ENCODE peak calls at places on chromosomes 1 and 21, in six cellular contexts. M is IMR-90, F is HEK293T, Y is K562, R is GM12878, W is HepG2. T is an unnamed sample.

GRCh38 chr21:17491716-17492414 is 21.0 kb upstream of the CXADR start:
- DNase-seq in W (no peak), R (no peak), F (no peak), Y (no peak), M (peak; percentile 99), T (peak; percentile 7)

GRCh38 chr1:183234660-183235476 is 48.8 kb downstream of the LAMC2 start:
- DNase-seq in Y (peak; percentile 34), R (no peak), W (peak; percentile 21), F (peak; percentile 88), M (peak; percentile 98), T (peak; percentile 70)

GRCh38 chr21:35222021-35222420 is 172.9 kb upstream of the RUNX1 start:
- DNase-seq in Y (no peak), R (no peak), W (no peak), M (no peak), F (no peak), T (no peak)

GRCh38 chr1:170687625-170688024 is 23.7 kb downstream of the PRRX1 start:
- DNase-seq in F (no peak), M (no peak), R (no peak), W (no peak), Y (no peak), T (no peak)

GRCh38 chr1:2829846-2830615 is 28.5 kb upstream of the TTC34 start:
- DNase-seq in R (no peak), W (no peak), F (no peak), Y (no peak), M (no peak), T (no peak)

GRCh38 chr1:12567288-12567819 is 50.7 kb downstream of the DHRS3 start:
- DNase-seq in F (no peak), R (no peak), M (no peak), W (no peak), Y (no peak), T (no peak)

GRCh38 chr1:47812848-47813508 is 184.2 kb downstream of the TRABD2B start:
- DNase-seq in F (no peak), R (no peak), Y (no peak), W (no peak), M (no peak), T (no peak)

GRCh38 chr1:178593526-178593925 is 80.6 kb downstream of the TEX35 start:
- DNase-seq in F (no peak), M (no peak), R (no peak), Y (no peak), W (no peak), T (no peak)

GRCh38 chr1:17892225-17892624 is 137.1 kb downstream of the ACTL8 start:
- DNase-seq in F (no peak), R (no peak), W (no peak), M (no peak), Y (no peak), T (no peak)

GRCh38 chr21:19864456-19864855 is 1133.8 kb upstream of the NCAM2 start:
- DNase-seq in W (no peak), M (no peak), Y (no peak), R (no peak), F (no peak), T (no peak)

GRCh38 chr21:41011968-41012367 is 156.0 kb upstream of the BACE2 start:
- DNase-seq in R (no peak), M (no peak), Y (no peak), F (no peak), W (no peak), T (no peak)

GRCh38 chr1:228511014-228511413 is 23.8 kb downstream of the RNF187 start:
- DNase-seq in R (no peak), F (no peak), Y (no peak), M (no peak), W (no peak), T (no peak)

GRCh38 chr1:40799351-40799867 is 15.8 kb downstream of the KCNQ4 start:
- DNase-seq in R (no peak), W (no peak), Y (no peak), F (no peak), M (peak; percentile 32), T (no peak)

GRCh38 chr1:201245082-201245481 is 38.2 kb upstream of the PKP1 start:
- DNase-seq in M (no peak), F (no peak), Y (no peak), R (no peak), W (no peak), T (no peak)

GRCh38 chr1:234915923-234916675 is 212.5 kb downstream of the TOMM20 start:
- DNase-seq in M (no peak), Y (no peak), W (no peak), R (no peak), F (no peak), T (no peak)

GRCh38 chr1:235675152-235675890 is 25.7 kb upstream of the GNG4 start:
- DNase-seq in R (no peak), W (peak; percentile 39), M (peak; percentile 18), F (no peak), Y (no peak), T (no peak)

GRCh38 chr1:46133181-46133658 is 791 bp upstream of the PIK3R3 start:
- DNase-seq in W (no peak), M (no peak), R (no peak), F (no peak), Y (peak; percentile 91), T (peak; percentile 69)

GRCh38 chr1:231828182-231828920 is 201.8 kb downstream of the DISC1 start:
- DNase-seq in F (no peak), R (no peak), Y (no peak), W (peak; percentile 95), M (peak; percentile 95), T (peak; percentile 92)

GRCh38 chr1:116382321-116382720 is 9.3 kb downstream of the ATP1A1 start:
- DNase-seq in M (peak; percentile 11), F (no peak), R (no peak), Y (no peak), W (peak; percentile 22), T (no peak)

GRCh38 chr1:159173303-159173702 is 1.9 kb downstream of the CADM3 start:
- DNase-seq in R (no peak), F (no peak), M (no peak), W (no peak), Y (no peak), T (no peak)

GRCh38 chr1:67342002-67342890 is 34.6 kb downstream of the IL12RB2 start:
- DNase-seq in W (no peak), Y (no peak), F (no peak), R (peak; percentile 83), M (no peak), T (no peak)

GRCh38 chr1:175131100-175131499 is 61.5 kb downstream of the KIAA0040 start:
- DNase-seq in Y (no peak), W (no peak), R (no peak), M (no peak), F (no peak), T (no peak)
- TF ChIP-seq BHLHE40 in Y (no peak), W (no peak), R (no peak), M (no peak), F (no peak), T (no peak)

GRCh38 chr21:45279446-45280177 is 8.1 kb downstream of the POFUT2 start:
- DNase-seq in M (no peak), F (no peak), W (no peak), Y (no peak), R (no peak), T (no peak)
- TF ChIP-seq BHLHE40 in M (no peak), F (no peak), W (no peak), Y (no peak), R (no peak), T (no peak)

DNA sequence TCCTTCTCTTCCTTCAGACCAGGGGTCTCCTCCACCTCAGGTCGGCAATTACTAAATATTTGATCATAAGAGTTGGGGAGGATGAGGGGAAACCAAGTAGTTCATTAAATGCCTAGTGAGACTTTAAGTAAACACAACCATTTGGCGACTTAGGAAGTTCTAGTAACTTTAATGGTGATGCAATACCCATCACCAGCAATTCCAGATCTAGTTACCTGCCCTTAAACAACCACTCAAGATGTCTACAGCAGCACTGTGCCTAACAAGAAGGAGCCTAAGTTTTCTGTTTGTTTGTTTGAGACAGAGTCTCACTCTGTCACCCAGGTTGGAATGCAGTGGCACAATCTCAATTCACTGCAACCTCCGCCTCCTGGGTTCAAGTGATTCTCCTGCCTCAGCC is 56.6 kb upstream of the L1TD1 start:
- DNase-seq in M (no peak), Y (no peak), F (no peak), R (no peak), W (no peak), T (no peak)
- TF ChIP-seq BHLHE40 in M (no peak), Y (no peak), F (no peak), R (no peak), W (no peak), T (no peak)

DNA sequence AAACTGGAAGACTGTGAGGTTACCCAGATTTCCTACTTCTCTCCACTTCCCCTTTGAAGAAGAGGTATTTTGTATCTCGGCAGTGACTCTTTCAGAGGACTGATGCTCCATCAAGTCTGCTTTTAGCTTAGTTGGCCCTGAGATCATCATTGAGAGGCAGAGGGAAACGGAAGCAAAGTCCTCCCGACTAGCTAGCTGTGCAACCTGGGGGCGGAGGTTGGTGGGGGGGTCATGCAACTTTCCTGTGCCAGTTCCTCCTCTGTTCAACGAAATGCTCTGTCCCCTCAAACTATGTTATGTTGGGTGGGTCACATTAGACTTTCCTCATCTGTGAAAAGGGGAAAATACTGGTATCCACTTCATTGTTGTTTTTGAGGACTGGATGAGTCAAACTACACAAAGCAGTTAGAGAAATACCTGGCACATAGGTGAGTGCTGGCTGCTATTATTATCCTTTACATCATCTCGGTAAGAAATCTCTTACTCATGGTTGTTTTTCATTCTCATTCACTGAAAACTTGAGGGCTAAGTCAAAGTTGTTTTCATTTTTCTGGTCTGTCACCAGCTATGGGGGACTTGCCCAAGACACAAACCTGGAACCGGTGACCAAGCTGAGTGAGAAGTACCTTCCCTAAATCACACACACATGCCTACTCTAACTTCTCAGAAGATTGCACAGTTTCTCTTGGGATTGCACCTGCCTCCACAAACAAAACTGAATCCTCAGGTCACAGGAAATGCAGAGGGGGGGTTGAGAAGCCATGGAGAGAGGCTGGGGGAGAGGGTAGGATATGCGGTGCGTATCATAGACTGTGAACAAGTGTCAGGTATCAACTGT is 83.3 kb downstream of the ABCA4 start:
- DNase-seq in F (no peak), R (no peak), Y (no peak), W (no peak), M (no peak), T (no peak)
- TF ChIP-seq BHLHE40 in F (no peak), R (no peak), Y (no peak), W (no peak), M (no peak), T (no peak)